ENCODE peak calls at places on chromosomes 16 and 17, in five cellular contexts. B, N, D, Y and W are unnamed samples.

GRCh38 chr17:6327007-6327406 is 107.9 kb downstream of the AIPL1 start:
- DNase-seq in B (no peak), N (no peak), D (no peak), Y (no peak), W (no peak)

GRCh38 chr16:56191807-56192643 is 736 bp downstream of the GNAO1 start:
- DNase-seq in B (no peak), N (peak; percentile 29), D (no peak), Y (no peak), W (no peak)

GRCh38 chr16:69773255-69773947 is 11.3 kb downstream of the WWP2 start:
- DNase-seq in B (no peak), N (no peak), D (no peak), Y (no peak), W (no peak)

GRCh38 chr16:569445-570254 is at the start of gene PIGQ:
- DNase-seq in B (peak; percentile 72), N (peak; percentile 73), D (peak; percentile 26), Y (peak; percentile 67), W (peak; percentile 56)

GRCh38 chr16:468072-468821 is 42.8 kb downstream of the RAB11FIP3 start:
- DNase-seq in B (no peak), N (no peak), D (no peak), Y (no peak), W (no peak)

GRCh38 chr17:15451681-15452080 is 15.7 kb downstream of the CDRT4 start:
- DNase-seq in B (no peak), N (no peak), D (no peak), Y (no peak), W (peak; percentile 16)

GRCh38 chr16:58551496-58551895 is 36.2 kb downstream of the SETD6 start:
- DNase-seq in B (no peak), N (no peak), D (no peak), Y (peak; percentile 9), W (no peak)

GRCh38 chr17:37081287-37081686 is 132.5 kb downstream of the AATF start:
- DNase-seq in B (no peak), N (no peak), D (no peak), Y (peak; percentile 62), W (no peak)

GRCh38 chr17:74964246-74964761 is 8.3 kb downstream of the HID1 start:
- DNase-seq in B (no peak), N (no peak), D (no peak), Y (no peak), W (no peak)

GRCh38 chr16:8762254-8762653 is 35.2 kb downstream of the TMEM186 start:
- DNase-seq in B (no peak), N (no peak), D (no peak), Y (no peak), W (no peak)

GRCh38 chr16:57941016-57941656 is 29.8 kb downstream of the CNGB1 start:
- DNase-seq in B (no peak), N (no peak), D (no peak), Y (peak; percentile 53), W (no peak)

GRCh38 chr17:42598905-42599304 is 10.3 kb downstream of the RETREG3 start:
- DNase-seq in B (no peak), N (no peak), D (no peak), Y (peak; percentile 35), W (no peak)

GRCh38 chr16:8848939-8849391 is 19.8 kb downstream of the CARHSP1 start:
- DNase-seq in B (no peak), N (no peak), D (peak; percentile 84), Y (no peak), W (peak; percentile 47)

GRCh38 chr17:28777178-28777577 is 33.4 kb downstream of the TRAF4 start:
- DNase-seq in B (no peak), N (no peak), D (no peak), Y (no peak), W (no peak)

GRCh38 chr17:2701996-2702741 is 9.4 kb downstream of the CLUH start:
- DNase-seq in B (no peak), N (no peak), D (no peak), Y (no peak), W (no peak)

GRCh38 chr16:75074920-75075687 is 41.5 kb downstream of the LDHD start:
- DNase-seq in B (peak; percentile 66), N (no peak), D (no peak), Y (peak; percentile 75), W (no peak)

GRCh38 chr17:16986391-16986790 is 14.5 kb upstream of the TNFRSF13B start:
- DNase-seq in B (no peak), N (no peak), D (no peak), Y (no peak), W (no peak)

GRCh38 chr16:48611329-48612137 is 1.6 kb upstream of the N4BP1 start:
- DNase-seq in B (peak; percentile 81), N (peak; percentile 68), D (no peak), Y (no peak), W (no peak)

GRCh38 chr17:66514227-66514806 is 211.9 kb downstream of the PRKCA start:
- DNase-seq in B (no peak), N (no peak), D (no peak), Y (no peak), W (no peak)

GRCh38 chr17:33285413-33285812 is 7.7 kb downstream of the ASIC2 start:
- DNase-seq in B (no peak), N (no peak), D (no peak), Y (no peak), W (no peak)

GRCh38 chr16:28326881-28327610 is 34.7 kb downstream of the SBK1 start:
- DNase-seq in B (peak; percentile 45), N (peak; percentile 55), D (no peak), Y (peak; percentile 66), W (no peak)

GRCh38 chr17:67629963-67630320 is 87.8 kb upstream of the NOL11 start:
- DNase-seq in B (no peak), N (peak; percentile 45), D (peak; percentile 24), Y (peak; percentile 83), W (peak; percentile 44)

GRCh38 chr17:17506181-17506741 is 10.1 kb upstream of the RASD1 start:
- DNase-seq in B (no peak), N (no peak), D (no peak), Y (no peak), W (no peak)